ENCODE peak calls at places on chromosomes 16 and 17, in eight cellular contexts. One of them, this sample, is unnamed.

GRCh38 chr16:56349086-56349415 is 76.3 kb downstream of the AMFR start:
- DNase-seq in body of pancreas: no peak
- DNase-seq in H9: no peak
- DNase-seq in heart right ventricle: no peak
- DNase-seq in BE2C: no peak
- DNase-seq in mucosa of descending colon: peak
- DNase-seq in stomach: no peak
- DNase-seq in IMR-90: no peak
- DNase-seq in this sample: no peak

GRCh38 chr16:3736116-3736515 is 18.8 kb upstream of the TRAP1 start:
- DNase-seq in body of pancreas: no peak
- DNase-seq in H9: no peak
- DNase-seq in heart right ventricle: no peak
- DNase-seq in BE2C: no peak
- DNase-seq in mucosa of descending colon: no peak
- DNase-seq in stomach: no peak
- DNase-seq in IMR-90: no peak
- DNase-seq in this sample: no peak

GRCh38 chr17:75970011-75970523 is 8.9 kb downstream of the ACOX1 start:
- DNase-seq in body of pancreas: no peak
- DNase-seq in H9: no peak
- DNase-seq in heart right ventricle: no peak
- DNase-seq in BE2C: no peak
- DNase-seq in mucosa of descending colon: no peak
- DNase-seq in stomach: no peak
- DNase-seq in IMR-90: peak
- DNase-seq in this sample: no peak

GRCh38 chr17:75888484-75888883 is 8.3 kb downstream of the TRIM65 start:
- DNase-seq in body of pancreas: no peak
- DNase-seq in H9: peak
- DNase-seq in heart right ventricle: no peak
- DNase-seq in BE2C: no peak
- DNase-seq in mucosa of descending colon: no peak
- DNase-seq in stomach: no peak
- DNase-seq in IMR-90: no peak
- DNase-seq in this sample: no peak

GRCh38 chr17:38457577-38458371 is 29.5 kb downstream of the ARHGAP23 start:
- DNase-seq in body of pancreas: no peak
- DNase-seq in H9: no peak
- DNase-seq in heart right ventricle: no peak
- DNase-seq in BE2C: no peak
- DNase-seq in mucosa of descending colon: no peak
- DNase-seq in stomach: no peak
- DNase-seq in IMR-90: no peak
- DNase-seq in this sample: no peak

GRCh38 chr17:47733047-47733413 is at the start of gene TBX21:
- DNase-seq in body of pancreas: peak
- DNase-seq in H9: peak
- DNase-seq in heart right ventricle: peak
- DNase-seq in BE2C: peak
- DNase-seq in mucosa of descending colon: peak
- DNase-seq in stomach: peak
- DNase-seq in IMR-90: no peak
- DNase-seq in this sample: peak

GRCh38 chr17:3968886-3969524 is 4.8 kb upstream of the ATP2A3 start:
- DNase-seq in body of pancreas: no peak
- DNase-seq in H9: no peak
- DNase-seq in heart right ventricle: no peak
- DNase-seq in BE2C: no peak
- DNase-seq in mucosa of descending colon: no peak
- DNase-seq in stomach: no peak
- DNase-seq in IMR-90: no peak
- DNase-seq in this sample: no peak

GRCh38 chr17:12738624-12739023 is 50.7 kb upstream of the ARHGAP44 start:
- DNase-seq in body of pancreas: no peak
- DNase-seq in H9: no peak
- DNase-seq in heart right ventricle: no peak
- DNase-seq in BE2C: no peak
- DNase-seq in mucosa of descending colon: no peak
- DNase-seq in stomach: no peak
- DNase-seq in IMR-90: no peak
- DNase-seq in this sample: no peak

GRCh38 chr17:31595666-31596381 is 204.3 kb downstream of the RAB11FIP4 start:
- DNase-seq in body of pancreas: no peak
- DNase-seq in H9: no peak
- DNase-seq in heart right ventricle: no peak
- DNase-seq in BE2C: no peak
- DNase-seq in mucosa of descending colon: no peak
- DNase-seq in stomach: no peak
- DNase-seq in IMR-90: no peak
- DNase-seq in this sample: no peak

GRCh38 chr17:3810019-3810418 is 9.0 kb upstream of the ITGAE start:
- DNase-seq in body of pancreas: no peak
- DNase-seq in H9: no peak
- DNase-seq in heart right ventricle: no peak
- DNase-seq in BE2C: no peak
- DNase-seq in mucosa of descending colon: no peak
- DNase-seq in stomach: no peak
- DNase-seq in IMR-90: no peak
- DNase-seq in this sample: no peak

GRCh38 chr16:52570495-52571091 is 23.6 kb upstream of the TOX3 start:
- DNase-seq in body of pancreas: no peak
- DNase-seq in H9: no peak
- DNase-seq in heart right ventricle: no peak
- DNase-seq in BE2C: no peak
- DNase-seq in mucosa of descending colon: no peak
- DNase-seq in stomach: no peak
- DNase-seq in IMR-90: no peak
- DNase-seq in this sample: no peak

GRCh38 chr16:52574105-52574437 is 27.1 kb upstream of the TOX3 start:
- DNase-seq in body of pancreas: no peak
- DNase-seq in H9: no peak
- DNase-seq in heart right ventricle: no peak
- DNase-seq in BE2C: no peak
- DNase-seq in mucosa of descending colon: no peak
- DNase-seq in stomach: no peak
- DNase-seq in IMR-90: no peak
- DNase-seq in this sample: no peak

GRCh38 chr16:52572656-52573055 is 25.7 kb upstream of the TOX3 start:
- DNase-seq in body of pancreas: no peak
- DNase-seq in H9: no peak
- DNase-seq in heart right ventricle: no peak
- DNase-seq in BE2C: no peak
- DNase-seq in mucosa of descending colon: no peak
- DNase-seq in stomach: no peak
- DNase-seq in IMR-90: no peak
- DNase-seq in this sample: no peak

GRCh38 chr16:52577130-52577706 is 30.3 kb upstream of the TOX3 start:
- DNase-seq in body of pancreas: no peak
- DNase-seq in H9: no peak
- DNase-seq in heart right ventricle: no peak
- DNase-seq in BE2C: no peak
- DNase-seq in mucosa of descending colon: no peak
- DNase-seq in stomach: no peak
- DNase-seq in IMR-90: no peak
- DNase-seq in this sample: no peak

GRCh38 chr16:52573365-52574104 is 26.6 kb upstream of the TOX3 start:
- DNase-seq in body of pancreas: peak
- DNase-seq in H9: no peak
- DNase-seq in heart right ventricle: no peak
- DNase-seq in BE2C: no peak
- DNase-seq in mucosa of descending colon: no peak
- DNase-seq in stomach: peak
- DNase-seq in IMR-90: no peak
- DNase-seq in this sample: no peak
- TF ChIP-seq CTCF in body of pancreas: no peak
- TF ChIP-seq CTCF in H9: no peak
- TF ChIP-seq CTCF in heart right ventricle: no peak
- TF ChIP-seq CTCF in BE2C: no peak
- TF ChIP-seq CTCF in mucosa of descending colon: no peak
- TF ChIP-seq CTCF in stomach: peak
- TF ChIP-seq CTCF in IMR-90: no peak
- TF ChIP-seq CTCF in this sample: no peak

DNA sequence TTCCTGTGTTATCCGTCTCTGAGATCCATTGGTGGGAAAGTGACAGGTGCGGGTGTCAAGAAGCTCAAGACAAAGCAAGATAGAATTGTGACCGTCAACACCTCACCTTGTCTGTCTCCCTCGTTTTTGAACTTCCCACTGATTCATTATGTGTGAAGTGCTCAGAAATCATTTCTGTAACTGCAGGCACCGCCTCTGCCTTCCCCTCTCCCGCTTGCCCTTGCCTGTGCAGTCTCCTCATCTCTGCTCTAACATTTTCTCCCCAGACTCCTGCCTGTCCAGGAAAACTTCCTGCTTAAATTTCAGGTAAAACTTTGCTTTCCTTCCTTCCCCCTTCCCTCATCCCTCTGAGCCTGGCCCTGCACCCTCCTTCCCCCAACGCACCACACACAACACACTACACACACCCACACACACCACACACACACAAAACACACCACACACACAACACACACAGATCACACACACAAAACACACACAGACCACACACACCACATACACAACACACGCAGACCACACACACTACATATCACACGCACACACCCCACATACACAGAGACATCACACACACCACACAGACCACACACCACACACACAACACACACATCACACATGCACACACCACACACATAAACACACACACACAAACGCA is 25.7 kb downstream of the CALB2 start:
- DNase-seq in body of pancreas: no peak
- DNase-seq in H9: no peak
- DNase-seq in heart right ventricle: no peak
- DNase-seq in BE2C: no peak
- DNase-seq in mucosa of descending colon: no peak
- DNase-seq in stomach: no peak
- DNase-seq in IMR-90: no peak
- DNase-seq in this sample: no peak
- TF ChIP-seq CTCF in body of pancreas: no peak
- TF ChIP-seq CTCF in H9: no peak
- TF ChIP-seq CTCF in heart right ventricle: no peak
- TF ChIP-seq CTCF in BE2C: no peak
- TF ChIP-seq CTCF in mucosa of descending colon: no peak
- TF ChIP-seq CTCF in stomach: no peak
- TF ChIP-seq CTCF in IMR-90: no peak
- TF ChIP-seq CTCF in this sample: no peak

GRCh38 chr17:82449883-82450356 is 632 bp downstream of the CYBC1 start:
- DNase-seq in body of pancreas: peak
- DNase-seq in H9: no peak
- DNase-seq in heart right ventricle: no peak
- DNase-seq in BE2C: no peak
- DNase-seq in mucosa of descending colon: no peak
- DNase-seq in stomach: no peak
- DNase-seq in IMR-90: no peak
- DNase-seq in this sample: no peak

GRCh38 chr17:82452162-82452561 is 1.6 kb upstream of the CYBC1 start:
- DNase-seq in body of pancreas: no peak
- DNase-seq in H9: no peak
- DNase-seq in heart right ventricle: no peak
- DNase-seq in BE2C: no peak
- DNase-seq in mucosa of descending colon: no peak
- DNase-seq in stomach: no peak
- DNase-seq in IMR-90: no peak
- DNase-seq in this sample: no peak

GRCh38 chr17:82449136-82449882 is 1.2 kb downstream of the CYBC1 start:
- DNase-seq in body of pancreas: peak
- DNase-seq in H9: peak
- DNase-seq in heart right ventricle: peak
- DNase-seq in BE2C: no peak
- DNase-seq in mucosa of descending colon: peak
- DNase-seq in stomach: peak
- DNase-seq in IMR-90: no peak
- DNase-seq in this sample: no peak

GRCh38 chr17:82446649-82447048 is 3.9 kb downstream of the CYBC1 start:
- DNase-seq in body of pancreas: no peak
- DNase-seq in H9: no peak
- DNase-seq in heart right ventricle: no peak
- DNase-seq in BE2C: no peak
- DNase-seq in mucosa of descending colon: no peak
- DNase-seq in stomach: no peak
- DNase-seq in IMR-90: no peak
- DNase-seq in this sample: no peak

GRCh38 chr17:82450357-82451106 is at the start of gene CYBC1:
- DNase-seq in body of pancreas: peak
- DNase-seq in H9: peak
- DNase-seq in heart right ventricle: peak
- DNase-seq in BE2C: peak
- DNase-seq in mucosa of descending colon: peak
- DNase-seq in stomach: peak
- DNase-seq in IMR-90: peak
- DNase-seq in this sample: peak
- TF ChIP-seq CTCF in body of pancreas: no peak
- TF ChIP-seq CTCF in H9: no peak
- TF ChIP-seq CTCF in heart right ventricle: no peak
- TF ChIP-seq CTCF in BE2C: no peak
- TF ChIP-seq CTCF in mucosa of descending colon: no peak
- TF ChIP-seq CTCF in stomach: no peak
- TF ChIP-seq CTCF in IMR-90: no peak
- TF ChIP-seq CTCF in this sample: peak

GRCh38 chr17:1162116-1162855 is 17.5 kb downstream of the ABR start:
- DNase-seq in body of pancreas: no peak
- DNase-seq in H9: no peak
- DNase-seq in heart right ventricle: no peak
- DNase-seq in BE2C: no peak
- DNase-seq in mucosa of descending colon: no peak
- DNase-seq in stomach: no peak
- DNase-seq in IMR-90: no peak
- DNase-seq in this sample: no peak

GRCh38 chr17:1156864-1157263 is 22.9 kb downstream of the ABR start:
- DNase-seq in body of pancreas: no peak
- DNase-seq in H9: no peak
- DNase-seq in heart right ventricle: no peak
- DNase-seq in BE2C: no peak
- DNase-seq in mucosa of descending colon: no peak
- DNase-seq in stomach: no peak
- DNase-seq in IMR-90: no peak
- DNase-seq in this sample: no peak

GRCh38 chr17:1158879-1159278 is 20.9 kb downstream of the ABR start:
- DNase-seq in body of pancreas: no peak
- DNase-seq in H9: no peak
- DNase-seq in heart right ventricle: no peak
- DNase-seq in BE2C: no peak
- DNase-seq in mucosa of descending colon: no peak
- DNase-seq in stomach: no peak
- DNase-seq in IMR-90: peak
- DNase-seq in this sample: no peak

GRCh38 chr17:1159781-1160180 is 20.0 kb downstream of the ABR start:
- DNase-seq in body of pancreas: no peak
- DNase-seq in H9: no peak
- DNase-seq in heart right ventricle: no peak
- DNase-seq in BE2C: no peak
- DNase-seq in mucosa of descending colon: no peak
- DNase-seq in stomach: no peak
- DNase-seq in IMR-90: no peak
- DNase-seq in this sample: no peak

DNA sequence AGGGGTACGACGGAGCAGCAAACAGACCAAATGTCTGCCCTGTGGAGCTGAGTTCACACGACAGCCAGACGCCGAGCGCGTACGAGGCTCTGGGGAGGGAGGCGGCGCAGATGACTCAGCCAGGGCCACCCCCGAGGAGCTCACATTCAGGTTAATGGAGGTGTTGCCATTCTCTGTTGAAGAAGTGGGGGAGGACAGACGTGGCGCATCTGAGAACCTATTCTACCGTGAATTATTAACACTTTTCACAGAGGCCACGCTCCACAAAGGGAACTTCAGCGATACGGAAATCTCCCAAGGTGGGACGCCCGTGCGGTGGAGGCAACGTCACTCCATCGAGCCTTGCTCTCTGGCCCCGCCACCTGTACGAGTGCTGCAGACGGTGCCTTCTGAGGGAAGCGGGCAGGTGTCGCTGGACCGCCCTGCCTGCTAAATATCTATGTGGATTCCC is 19.2 kb downstream of the ABR start:
- DNase-seq in body of pancreas: no peak
- DNase-seq in H9: peak
- DNase-seq in heart right ventricle: no peak
- DNase-seq in BE2C: no peak
- DNase-seq in mucosa of descending colon: no peak
- DNase-seq in stomach: no peak
- DNase-seq in IMR-90: no peak
- DNase-seq in this sample: no peak
- TF ChIP-seq CTCF in body of pancreas: no peak
- TF ChIP-seq CTCF in H9: peak
- TF ChIP-seq CTCF in heart right ventricle: no peak
- TF ChIP-seq CTCF in BE2C: no peak
- TF ChIP-seq CTCF in mucosa of descending colon: no peak
- TF ChIP-seq CTCF in stomach: no peak
- TF ChIP-seq CTCF in IMR-90: no peak
- TF ChIP-seq CTCF in this sample: no peak